ENCODE peak calls at places on chromosomes 13 and 19, in five cellular contexts. B is mesenchymal stem cell, N is IMR-90, Y is neuronal stem cell, I is H1. S is an unnamed sample.

GRCh38 chr13:101544979-101545378 is 92.5 kb downstream of the ITGBL1 start:
- DNase-seq in B (no peak), N (no peak), Y (no peak), I (no peak), S (no peak)

GRCh38 chr13:99981115-99982020 is at the start of gene ZIC2:
- DNase-seq in B (no peak), N (no peak), Y (peak), I (peak), S (peak)

GRCh38 chr13:83906240-83906820 is 24.1 kb upstream of the SLITRK1 start:
- DNase-seq in B (no peak), N (no peak), Y (no peak), I (no peak), S (no peak)

GRCh38 chr13:50208826-50209335 is 193.6 kb downstream of the KCNRG start:
- DNase-seq in B (peak), N (peak), Y (no peak), I (peak), S (no peak)

GRCh38 chr13:70527553-70527952 is 419.3 kb upstream of the KLHL1 start:
- DNase-seq in B (no peak), N (no peak), Y (no peak), I (no peak), S (no peak)

GRCh38 chr19:55210120-55210493 is 806 bp upstream of the PTPRH start:
- DNase-seq in B (peak), N (peak), Y (no peak), I (no peak), S (no peak)

GRCh38 chr19:13031917-13032623 is 36.8 kb downstream of the NFIX start:
- DNase-seq in B (no peak), N (peak), Y (no peak), I (no peak), S (no peak)

GRCh38 chr13:98480915-98481510 is 95.9 kb downstream of the STK24 start:
- DNase-seq in B (peak), N (peak), Y (no peak), I (no peak), S (no peak)

GRCh38 chr13:37109080-37109678 is 3.7 kb upstream of the CSNK1A1L start:
- DNase-seq in B (peak), N (peak), Y (peak), I (no peak), S (peak)

GRCh38 chr19:33393286-33394005 is 19.9 kb downstream of the CEBPG start:
- DNase-seq in B (no peak), N (no peak), Y (no peak), I (no peak), S (no peak)

GRCh38 chr19:55486971-55487883 is 1.0 kb upstream of the SSC5D start:
- DNase-seq in B (peak), N (peak), Y (no peak), I (peak), S (no peak)

GRCh38 chr13:109869312-109870237 is 83.2 kb upstream of the IRS2 start:
- DNase-seq in B (no peak), N (peak), Y (no peak), I (no peak), S (peak)

GRCh38 chr19:32342695-32343094 is 2.7 kb upstream of the ZNF507 start:
- DNase-seq in B (no peak), N (no peak), Y (no peak), I (no peak), S (no peak)

GRCh38 chr13:77329133-77330008 is 2.5 kb upstream of the MYCBP2 start:
- DNase-seq in B (peak), N (peak), Y (peak), I (peak), S (peak)

GRCh38 chr13:77330009-77330471 is 3.1 kb upstream of the MYCBP2 start:
- DNase-seq in B (no peak), N (no peak), Y (no peak), I (no peak), S (no peak)

GRCh38 chr13:77325371-77325941 is 1.4 kb downstream of the MYCBP2 start:
- DNase-seq in B (peak), N (no peak), Y (no peak), I (no peak), S (peak)

GRCh38 chr13:77328819-77329132 is 1.9 kb upstream of the MYCBP2 start:
- DNase-seq in B (no peak), N (no peak), Y (no peak), I (no peak), S (no peak)

GRCh38 chr13:77326905-77327604 is at the start of gene MYCBP2:
- DNase-seq in B (peak), N (peak), Y (peak), I (peak), S (peak)
- H3K23ac ChIP-seq in B (peak), N (peak), Y (peak), I (no peak), S (peak)

GRCh38 chr13:113934576-113934975 is 39.3 kb downstream of the C13orf46 start:
- DNase-seq in B (no peak), N (no peak), Y (no peak), I (no peak), S (no peak)
- H4K91ac ChIP-seq in B (peak), N (no peak), Y (no peak), I (no peak), S (peak)

GRCh38 chr19:58097349-58097748 is 682 bp downstream of the ZSCAN18 start:
- DNase-seq in B (no peak), N (no peak), Y (no peak), I (no peak), S (no peak)
- H3K4me3 ChIP-seq in B (peak), N (peak), Y (peak), I (peak), S (peak)

GRCh38 chr19:57803594-57804325 is 11.0 kb downstream of the ZNF552 start:
- DNase-seq in B (peak), N (peak), Y (peak), I (peak), S (peak)
- H3K23ac ChIP-seq in B (peak), N (peak), Y (no peak), I (no peak), S (no peak)

DNA sequence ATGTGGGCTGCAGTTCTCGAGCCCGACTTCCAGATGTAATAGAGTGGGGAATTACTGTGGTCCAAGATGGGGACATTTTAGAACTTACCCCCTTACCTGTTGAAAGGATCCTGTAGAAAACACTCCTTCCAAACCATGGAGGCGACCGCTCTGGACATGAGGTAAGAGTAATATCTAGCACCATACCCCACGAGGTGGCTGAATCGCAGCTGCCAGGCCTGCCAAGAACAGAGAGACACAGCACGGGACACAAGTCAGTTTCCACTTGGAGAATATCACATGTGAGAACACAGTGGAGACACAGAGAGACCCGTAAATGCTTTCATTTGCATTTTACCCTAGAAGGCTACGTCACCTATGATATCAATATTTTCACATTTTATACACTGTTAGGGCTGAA is 129.2 kb downstream of the MIPEP start:
- DNase-seq in B (no peak), N (no peak), Y (no peak), I (no peak), S (no peak)
- H4K91ac ChIP-seq in B (no peak), N (no peak), Y (no peak), I (no peak), S (no peak)

GRCh38 chr19:1466018-1466460 is 13.0 kb downstream of the C19orf25 start:
- DNase-seq in B (no peak), N (no peak), Y (no peak), I (peak), S (no peak)

GRCh38 chr19:1467228-1467511 is 11.8 kb downstream of the C19orf25 start:
- DNase-seq in B (no peak), N (no peak), Y (no peak), I (no peak), S (no peak)

GRCh38 chr19:1466461-1467227 is 12.4 kb downstream of the C19orf25 start:
- DNase-seq in B (no peak), N (no peak), Y (no peak), I (peak), S (no peak)

GRCh38 chr19:1468274-1469199 is 10.5 kb downstream of the C19orf25 start:
- DNase-seq in B (no peak), N (peak), Y (no peak), I (peak), S (peak)

DNA sequence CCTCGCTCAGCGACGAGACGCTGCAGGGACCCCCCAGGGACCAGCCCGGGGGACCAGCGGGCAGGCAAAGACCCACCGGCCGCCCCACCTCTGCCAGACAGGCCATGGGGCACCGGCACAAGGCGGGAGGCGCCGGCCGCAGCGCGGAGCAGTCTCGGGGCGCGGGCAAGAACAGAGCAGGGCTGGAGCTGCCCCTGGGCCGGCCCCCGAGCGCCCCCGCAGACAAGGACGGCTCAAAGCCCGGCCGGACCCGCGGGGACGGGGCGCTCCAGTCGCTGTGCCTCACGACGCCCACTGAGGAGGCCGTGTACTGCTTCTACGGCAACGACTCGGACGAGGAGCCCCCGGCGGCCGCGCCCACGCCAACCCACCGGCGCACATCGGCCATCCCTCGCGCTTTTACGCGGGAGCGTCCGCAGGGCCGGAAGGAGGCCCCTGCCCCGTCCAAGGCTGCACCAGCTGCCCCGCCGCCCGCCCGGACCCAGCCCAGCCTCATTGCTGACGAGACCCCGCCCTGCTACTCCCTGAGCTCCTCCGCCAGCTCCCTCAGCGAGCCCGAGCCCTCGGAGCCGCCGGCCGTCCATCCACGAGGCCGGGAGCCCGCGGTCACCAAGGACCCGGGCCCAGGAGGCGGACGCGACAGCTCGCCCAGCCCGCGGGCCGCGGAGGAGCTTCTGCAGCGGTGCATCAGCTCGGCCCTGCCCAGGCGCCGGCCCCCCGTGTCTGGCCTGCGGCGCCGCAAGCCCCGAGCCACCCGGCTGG is 11.3 kb downstream of the C19orf25 start:
- DNase-seq in B (no peak), N (no peak), Y (no peak), I (peak), S (no peak)
- H3K4me3 ChIP-seq in B (no peak), N (no peak), Y (no peak), I (peak), S (no peak)

GRCh38 chr13:39037880-39038568 is at the start of the genes NHLRC3 and PROSER1:
- DNase-seq in B (peak), N (peak), Y (peak), I (peak), S (peak)

GRCh38 chr13:39037410-39037879 is 444 bp downstream of the PROSER1 start:
- DNase-seq in B (peak), N (no peak), Y (no peak), I (no peak), S (peak)

GRCh38 chr13:39035799-39036198 is 2.1 kb downstream of the PROSER1 start:
- DNase-seq in B (peak), N (no peak), Y (no peak), I (no peak), S (peak)

GRCh38 chr13:39035204-39035603 is 2.7 kb downstream of the PROSER1 start:
- DNase-seq in B (no peak), N (no peak), Y (no peak), I (no peak), S (no peak)

GRCh38 chr13:39036212-39036611 is 1.7 kb downstream of the PROSER1 start:
- DNase-seq in B (peak), N (peak), Y (no peak), I (no peak), S (peak)
- H3K23ac ChIP-seq in B (no peak), N (peak), Y (no peak), I (no peak), S (no peak)

GRCh38 chr19:8319807-8320520 is 1.2 kb downstream of the NDUFA7 start:
- DNase-seq in B (no peak), N (no peak), Y (no peak), I (no peak), S (no peak)

GRCh38 chr19:8322638-8322997 is 1.3 kb downstream of the RPS28 start:
- DNase-seq in B (no peak), N (no peak), Y (no peak), I (no peak), S (no peak)

GRCh38 chr19:8321760-8322637 is 703 bp downstream of the RPS28 start:
- DNase-seq in B (peak), N (no peak), Y (no peak), I (no peak), S (no peak)

GRCh38 chr19:8320564-8321066 is 560 bp downstream of the NDUFA7 start:
- DNase-seq in B (peak), N (no peak), Y (no peak), I (no peak), S (no peak)

GRCh38 chr19:8321067-8321759 is at the start of the genes NDUFA7 and RPS28:
- DNase-seq in B (peak), N (peak), Y (peak), I (peak), S (peak)
- H4K91ac ChIP-seq in B (peak), N (peak), Y (no peak), I (peak), S (peak)

S was measured in trophoblast cell.